ENCODE peak calls at places on chromosomes 11 and 22, in seven cellular contexts. B is left lung; O is pancreas; E is IMR-90; Y is CD8-positive, alpha-beta T cell; X is brain microvascular endothelial cell; D is endodermal cell. S is an unnamed sample.

GRCh38 chr11:8531982-8532381 is 62.0 kb downstream of the STK33 start:
- DNase-seq in X (no peak), B (no peak), E (no peak), O (no peak), Y (no peak), D (no peak), S (no peak)

GRCh38 chr11:73158356-73159051 is 16.4 kb upstream of the FCHSD2 start:
- DNase-seq in D (peak), X (peak), B (no peak), E (peak), O (no peak), Y (no peak), S (no peak)

GRCh38 chr11:76248210-76248609 is 41.9 kb upstream of the WNT11 start:
- DNase-seq in X (no peak), E (no peak), D (peak), B (no peak), Y (no peak), O (no peak), S (no peak)

GRCh38 chr11:86621854-86622253 is 50.6 kb downstream of the ME3 start:
- DNase-seq in E (no peak), B (no peak), D (no peak), X (no peak), O (no peak), Y (no peak), S (no peak)

GRCh38 chr11:85379066-85379465 is 248.1 kb downstream of the DLG2 start:
- DNase-seq in X (no peak), E (no peak), Y (no peak), B (no peak), D (no peak), O (no peak), S (no peak)

GRCh38 chr11:108672113-108672512 is 7.2 kb downstream of the DDX10 start:
- DNase-seq in B (no peak), Y (no peak), O (no peak), E (peak), X (peak), D (no peak), S (no peak)

GRCh38 chr22:44668190-44668885 is 33.7 kb upstream of the PRR5 start:
- DNase-seq in O (no peak), Y (peak), X (no peak), B (no peak), E (no peak), D (peak), S (no peak)

GRCh38 chr11:44178381-44178780 is 82.9 kb downstream of the EXT2 start:
- DNase-seq in E (peak), B (no peak), X (peak), D (no peak), Y (no peak), O (no peak), S (peak)

GRCh38 chr11:63869171-63869591 is 30.3 kb downstream of the MARK2 start:
- DNase-seq in E (no peak), O (no peak), B (no peak), D (no peak), X (no peak), Y (no peak), S (no peak)

GRCh38 chr22:49377306-49377705 is 450.4 kb downstream of the BRD1 start:
- DNase-seq in D (peak), X (no peak), O (no peak), B (no peak), Y (no peak), E (no peak), S (no peak)

GRCh38 chr11:2508793-2509192 is 64.0 kb downstream of the KCNQ1 start:
- DNase-seq in D (no peak), X (no peak), E (no peak), O (no peak), Y (no peak), B (no peak), S (no peak)

GRCh38 chr11:31509412-31510345 is at the start of the genes ELP4 and IMMP1L:
- DNase-seq in O (peak), D (peak), X (peak), B (peak), Y (peak), E (peak), S (peak)

GRCh38 chr11:118921929-118922744 is 3.6 kb downstream of the BCL9L start:
- DNase-seq in B (peak), O (peak), Y (no peak), D (peak), E (peak), X (no peak), S (no peak)

GRCh38 chr11:69005183-69005630 is 7.8 kb downstream of the MRGPRF start:
- DNase-seq in X (no peak), B (peak), D (peak), E (no peak), Y (no peak), O (no peak), S (no peak)

GRCh38 chr11:46134061-46134460 is 12.8 kb upstream of the PHF21A start:
- DNase-seq in E (no peak), O (no peak), D (no peak), B (no peak), X (no peak), Y (no peak), S (no peak)

GRCh38 chr11:65502274-65502851 is 3.5 kb downstream of the MALAT1 start:
- DNase-seq in X (peak), E (peak), B (no peak), Y (no peak), D (no peak), O (no peak), S (no peak)

GRCh38 chr22:37898441-37899181 is 7.5 kb upstream of the MICALL1 start:
- DNase-seq in E (no peak), Y (no peak), O (peak), X (no peak), B (peak), D (peak), S (no peak)

GRCh38 chr22:37894939-37895670 is 11.0 kb upstream of the MICALL1 start:
- DNase-seq in E (no peak), D (peak), Y (no peak), X (no peak), B (peak), O (no peak), S (no peak)

GRCh38 chr22:37896939-37897338 is 9.2 kb upstream of the MICALL1 start:
- DNase-seq in O (no peak), Y (no peak), D (no peak), X (no peak), B (no peak), E (no peak), S (no peak)

GRCh38 chr22:37897805-37898204 is 8.3 kb upstream of the MICALL1 start:
- DNase-seq in X (no peak), D (no peak), O (no peak), E (no peak), B (no peak), Y (no peak), S (no peak)

GRCh38 chr22:37896181-37896592 is 9.9 kb upstream of the MICALL1 start:
- DNase-seq in B (no peak), D (peak), Y (peak), E (peak), X (no peak), O (no peak), S (no peak)
- H3K4me3 ChIP-seq in B (no peak), D (no peak), Y (peak), E (no peak), X (no peak), O (no peak), S (no peak)

DNA sequence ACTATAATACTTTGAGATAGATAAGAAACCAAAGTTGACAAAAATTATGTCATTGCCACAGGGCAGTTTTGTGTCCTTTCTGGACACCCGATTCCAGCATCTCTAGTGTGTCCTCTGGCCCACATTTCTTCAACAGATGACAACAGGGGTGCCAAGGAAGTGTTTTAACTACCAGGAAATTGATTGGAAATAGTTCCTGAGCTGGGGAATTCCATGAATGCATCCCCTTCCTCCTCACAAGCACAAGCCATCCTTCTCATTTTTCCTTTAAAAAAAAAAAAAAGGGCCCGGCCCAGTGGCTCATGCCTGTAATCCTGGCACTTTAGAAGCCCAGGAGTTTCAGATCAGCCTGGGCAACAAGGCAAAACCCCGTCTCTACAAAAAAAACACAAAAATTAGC is 690 bp upstream of the B3GAT3 start:
- DNase-seq in E (no peak), X (no peak), B (no peak), O (no peak), Y (no peak), D (no peak), S (no peak)
- H3K4me3 ChIP-seq in E (no peak), X (no peak), B (peak), O (peak), Y (no peak), D (peak), S (peak)

GRCh38 chr11:130181295-130182272 is 22.0 kb downstream of the ST14 start:
- DNase-seq in Y (no peak), D (no peak), E (peak), B (peak), O (peak), X (peak), S (peak)
- H3K4me3 ChIP-seq in Y (no peak), D (no peak), E (no peak), B (no peak), O (no peak), X (no peak), S (no peak)

DNA sequence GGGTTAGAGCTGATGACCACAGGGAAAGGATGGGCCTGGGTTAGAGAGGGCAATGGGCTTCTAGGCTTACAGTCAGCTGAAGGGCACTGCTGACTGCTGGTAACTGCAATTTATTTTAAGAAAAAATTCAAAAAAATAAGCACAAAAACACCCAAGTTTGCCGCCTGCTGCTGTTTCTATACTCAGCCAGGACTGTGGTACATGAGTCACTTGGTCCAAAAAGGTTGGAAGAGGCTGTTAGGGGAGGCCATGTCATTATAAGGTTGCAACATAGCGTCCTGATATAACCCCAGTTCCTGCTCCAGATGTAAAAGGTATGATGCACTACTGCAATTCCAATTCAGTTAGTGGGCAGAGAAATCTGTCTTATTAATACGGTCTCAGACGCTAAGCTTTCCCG is 98.9 kb downstream of the ETS1 start:
- DNase-seq in O (no peak), E (peak), D (no peak), Y (no peak), X (peak), B (no peak), S (peak)
- H3K4me3 ChIP-seq in O (no peak), E (no peak), D (no peak), Y (no peak), X (no peak), B (no peak), S (no peak)

DNA sequence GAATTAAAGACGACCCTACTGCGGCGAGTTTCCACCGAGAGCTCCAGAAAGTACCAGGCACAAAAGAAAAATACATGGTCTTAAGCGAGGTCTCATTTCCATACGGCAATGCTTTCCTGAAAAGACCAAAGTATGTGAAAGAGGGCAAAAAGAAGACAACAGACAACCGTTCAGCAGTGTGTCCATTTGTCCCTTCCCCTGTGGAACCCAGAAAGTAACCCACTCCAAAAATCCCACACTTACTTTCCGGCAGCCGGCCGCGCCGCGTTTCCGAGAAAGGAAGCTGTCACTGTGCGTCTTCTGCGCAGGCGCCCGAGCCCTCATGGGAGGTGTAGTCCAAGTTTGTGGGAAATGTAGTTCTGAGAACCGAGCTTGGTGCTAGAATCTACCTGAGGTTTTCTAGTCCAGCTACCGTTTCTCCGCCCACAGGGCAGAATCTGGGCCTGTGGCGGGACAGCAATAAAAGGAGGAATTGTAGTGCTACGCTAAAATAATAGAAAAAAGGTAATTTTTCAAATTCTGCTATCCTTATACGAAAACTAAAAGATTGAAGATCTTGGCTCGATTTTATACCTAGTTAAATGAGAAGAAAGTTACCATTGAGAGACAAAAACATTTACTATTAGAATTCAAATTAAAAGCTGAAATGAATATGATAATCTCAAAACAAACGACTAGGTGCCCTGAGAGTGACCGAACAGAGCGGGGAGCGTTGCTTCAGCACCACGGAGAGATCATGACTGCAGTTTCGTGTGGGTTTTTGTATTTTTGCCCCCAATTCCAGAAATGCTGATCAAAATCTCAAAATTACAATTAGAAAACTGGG is at the start of gene PUS3:
- DNase-seq in O (peak), E (peak), D (peak), X (peak), Y (peak), B (peak), S (peak)
- H3K4me3 ChIP-seq in O (peak), E (peak), D (peak), X (peak), Y (peak), B (peak), S (peak)

DNA sequence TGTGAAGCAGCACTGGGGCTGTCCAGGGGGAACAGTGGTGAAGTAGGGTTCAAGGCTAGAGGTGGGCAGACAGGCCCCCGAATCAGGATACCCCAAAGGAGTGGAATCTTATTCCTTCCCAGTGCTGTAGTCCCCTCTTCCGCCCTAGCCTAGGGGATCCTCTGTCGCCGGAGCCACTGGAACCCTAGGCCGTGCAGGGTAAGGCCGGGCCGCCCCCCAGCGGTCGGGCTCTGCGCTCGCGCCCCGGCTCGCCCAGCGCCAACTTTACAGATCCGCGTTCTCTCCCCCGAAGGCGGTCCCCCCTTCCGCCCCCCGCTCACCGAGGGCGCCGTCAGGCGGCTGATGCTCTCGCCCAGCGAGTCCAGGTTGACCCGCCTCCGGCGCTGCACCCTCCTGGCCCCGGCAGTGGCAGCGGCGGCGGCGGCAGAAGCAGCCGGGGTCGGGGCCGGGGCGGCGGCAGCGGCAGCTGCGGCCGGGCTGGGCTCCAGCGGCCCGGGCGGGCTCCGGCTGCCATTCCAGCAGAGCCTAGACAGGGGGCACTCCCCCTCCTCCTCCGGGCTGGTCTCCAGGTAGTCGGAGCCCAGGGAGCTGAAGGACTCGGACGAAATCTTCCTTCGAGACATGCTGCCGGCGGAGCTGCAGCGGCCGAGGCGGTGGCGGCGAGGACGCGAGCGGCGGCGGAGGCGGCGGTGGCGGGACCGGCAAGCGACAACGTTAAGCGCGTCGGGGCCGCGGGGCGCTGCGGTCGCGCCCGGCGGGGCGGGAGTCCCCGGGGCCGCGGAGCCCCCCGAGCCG is 646 bp downstream of the GUCY1A2 start:
- DNase-seq in X (no peak), O (peak), Y (no peak), B (peak), D (peak), E (no peak), S (no peak)
- H3K4me3 ChIP-seq in X (peak), O (peak), Y (no peak), B (peak), D (peak), E (peak), S (peak)

DNA sequence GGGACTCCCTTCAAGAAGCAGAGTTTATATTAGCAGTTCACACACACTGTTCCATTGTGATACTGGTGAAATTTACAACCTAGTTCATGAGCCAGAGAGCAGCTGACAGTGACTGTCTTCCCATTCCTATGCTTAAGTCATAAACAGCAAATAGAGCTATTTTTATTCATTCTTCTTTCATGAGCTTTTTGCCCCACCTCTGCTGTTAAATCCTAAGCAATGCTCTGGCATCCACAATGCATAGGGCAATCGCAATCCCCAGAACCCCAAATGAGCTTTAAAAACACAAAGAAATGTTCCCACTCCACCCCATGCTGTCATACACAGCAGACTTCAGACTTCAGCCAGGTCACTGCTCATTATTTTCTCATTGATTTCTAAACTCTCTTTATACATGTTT is 307.5 kb downstream of the ETS1 start:
- DNase-seq in Y (no peak), X (no peak), D (no peak), B (no peak), O (no peak), E (peak), S (peak)
- H3K4me3 ChIP-seq in Y (no peak), X (no peak), D (no peak), B (no peak), O (no peak), E (no peak), S (no peak)

DNA sequence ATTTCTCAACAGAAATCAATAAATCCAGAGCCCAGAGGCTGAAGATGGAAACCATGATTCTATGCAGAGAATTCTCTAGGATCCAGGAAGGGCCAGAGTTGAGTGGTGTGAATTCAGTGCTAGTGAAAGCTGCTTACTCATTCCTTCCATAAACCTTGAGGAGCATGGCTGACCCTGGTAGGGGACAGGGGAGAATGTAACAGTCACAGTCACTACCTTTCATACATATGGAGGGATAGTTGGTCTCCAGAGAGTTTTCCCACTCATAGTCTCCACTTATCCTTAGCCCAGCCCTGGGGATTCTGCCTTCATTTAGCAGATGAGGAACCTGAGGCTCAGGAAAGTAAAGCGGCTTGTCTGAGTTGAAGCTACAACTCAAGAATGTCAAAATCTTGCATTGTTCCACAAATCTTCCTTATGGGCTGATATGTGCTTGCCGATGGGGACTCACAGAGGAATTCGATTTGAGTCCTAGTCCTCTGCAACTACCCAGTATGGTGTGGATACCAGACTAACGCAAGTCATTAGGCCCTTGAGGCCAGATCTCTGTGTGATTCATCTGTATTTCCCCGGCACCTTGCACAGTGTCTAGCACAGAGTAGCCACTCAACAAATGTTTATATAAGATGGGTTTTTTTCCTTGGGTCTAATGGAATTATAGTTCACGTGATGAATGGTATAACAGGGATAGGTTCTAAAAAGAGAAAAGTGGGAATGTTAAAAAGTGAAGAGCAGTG is 3.7 kb upstream of the ANAPC15 start:
- DNase-seq in O (no peak), Y (no peak), D (no peak), X (no peak), B (no peak), E (no peak), S (no peak)
- H3K4me3 ChIP-seq in O (no peak), Y (no peak), D (no peak), X (no peak), B (no peak), E (no peak), S (no peak)

DNA sequence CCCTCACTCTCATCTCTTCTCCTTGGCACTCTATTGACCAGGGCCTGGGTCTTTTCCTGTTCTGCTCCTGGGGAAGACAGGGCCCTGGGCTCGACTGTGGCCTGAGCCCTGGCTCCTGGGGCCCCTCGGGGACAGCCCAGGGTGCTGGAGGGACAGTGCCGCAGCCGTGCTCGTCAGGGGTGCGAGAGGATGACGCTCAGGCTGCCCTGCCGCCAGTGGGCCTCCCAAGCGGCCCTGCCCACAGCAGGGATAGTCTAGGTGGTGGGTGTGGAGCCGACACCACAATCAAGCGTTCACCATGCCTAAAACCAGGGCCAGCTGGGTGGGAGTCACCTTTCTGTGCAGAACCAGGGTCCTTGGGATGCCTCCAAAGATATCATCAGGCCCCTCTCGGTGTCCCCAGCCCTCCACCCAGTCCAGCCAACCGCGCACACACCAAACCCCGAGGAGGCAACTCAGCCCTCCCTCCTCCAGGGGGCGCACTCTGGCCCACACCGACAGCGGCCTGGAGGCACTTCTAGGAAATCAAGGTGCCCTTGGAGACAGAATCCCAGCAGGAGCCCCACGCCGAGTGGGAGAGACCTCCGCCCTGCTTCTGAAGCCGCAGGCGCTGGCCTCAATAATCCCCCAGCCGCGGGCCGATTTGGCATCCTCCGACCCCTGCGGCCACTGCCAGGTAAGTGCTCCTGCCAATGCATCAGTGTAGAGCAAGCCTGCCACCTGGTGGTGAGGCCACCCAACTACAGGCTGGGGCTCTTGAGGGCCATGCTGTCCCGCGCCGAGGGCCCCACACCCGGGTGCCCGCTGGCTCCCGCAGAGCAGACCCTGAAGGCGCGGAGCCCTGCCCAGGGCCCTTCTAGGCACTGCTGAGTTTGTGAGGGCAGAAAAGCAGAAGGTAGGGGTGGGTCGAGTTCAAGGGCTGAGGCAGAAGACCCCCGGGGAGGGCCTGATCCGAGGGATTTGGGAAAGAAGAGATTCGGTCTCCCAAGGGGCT is 496.4 kb downstream of the BUD13 start:
- DNase-seq in Y (peak), E (peak), B (peak), D (peak), X (peak), O (peak), S (no peak)
- H3K4me3 ChIP-seq in Y (no peak), E (no peak), B (no peak), D (peak), X (no peak), O (no peak), S (no peak)

S was measured in skeletal muscle cell.